ENCODE peak calls at places on chromosomes 4 and X, in nine cellular contexts. D is transverse colon; J is astrocyte; F is left ventricle myocardium inferior; R is testis; P is CD4-positive, CD25-positive, alpha-beta regulatory T cell; N is left lung; L is Panc1; M is HAP-1. G is an unnamed sample. For H3K27me3, the result is how much of the 10 kb centered on the place peaks cover.

GRCh38 chr4:79308087-79308486 is 17.8 kb downstream of the NAA11 start:
- DNase-seq in D (no peak), J (no peak), F (no peak), R (no peak), P (no peak), N (no peak), L (no peak), M (no peak), G (no peak)

GRCh38 chrX:24435038-24435437 is 30.0 kb upstream of the PDK3 start:
- DNase-seq in D (no peak), J (no peak), F (no peak), R (no peak), P (no peak), N (no peak), L (no peak), M (no peak), G (no peak)

GRCh38 chr4:67052981-67053380 is 492.3 kb downstream of the CENPC start:
- DNase-seq in D (no peak), J (no peak), F (no peak), R (no peak), P (no peak), N (no peak), L (no peak), M (no peak), G (no peak)

GRCh38 chrX:120653000-120653399 is 23.1 kb upstream of the C1GALT1C1 start:
- DNase-seq in D (no peak), J (no peak), F (no peak), R (no peak), P (no peak), N (no peak), L (no peak), M (peak), G (no peak)

GRCh38 chr4:150849016-150849415 is 166.1 kb downstream of the LRBA start:
- DNase-seq in D (no peak), J (peak), F (no peak), R (no peak), P (no peak), N (no peak), L (no peak), M (no peak), G (no peak)

GRCh38 chr4:186736466-186736865 is 12.8 kb upstream of the FAT1 start:
- DNase-seq in D (no peak), J (no peak), F (no peak), R (no peak), P (no peak), N (no peak), L (no peak), M (no peak), G (no peak)

GRCh38 chr4:56296449-56296990 is 90.8 kb downstream of the AASDH start:
- DNase-seq in D (no peak), J (no peak), F (no peak), R (peak), P (no peak), N (no peak), L (no peak), M (no peak), G (no peak)

GRCh38 chrX:63784902-63785692 is at the start of gene ARHGEF9:
- DNase-seq in D (peak), J (no peak), F (peak), R (peak), P (no peak), N (no peak), L (no peak), M (no peak), G (peak)

GRCh38 chr4:24070117-24070516 is 180.3 kb upstream of the PPARGC1A start:
- DNase-seq in D (no peak), J (peak), F (no peak), R (no peak), P (no peak), N (no peak), L (peak), M (no peak), G (no peak)

GRCh38 chr4:1752284-1753041 is 31.1 kb downstream of the TACC3 start:
- DNase-seq in D (peak), J (no peak), F (no peak), R (no peak), P (peak), N (no peak), L (no peak), M (no peak), G (no peak)

GRCh38 chr4:52728877-52729276 is 22.3 kb downstream of the ERVMER34-1 start:
- DNase-seq in D (no peak), J (no peak), F (no peak), R (no peak), P (no peak), N (no peak), L (no peak), M (no peak), G (no peak)

GRCh38 chr4:178681871-178682270 is 1239.6 kb upstream of the AGA start:
- DNase-seq in D (no peak), J (no peak), F (no peak), R (no peak), P (no peak), N (no peak), L (no peak), M (no peak), G (no peak)

GRCh38 chr4:3254302-3255131 is 5.6 kb downstream of the MSANTD1 start:
- DNase-seq in D (peak), J (no peak), F (peak), R (no peak), P (no peak), N (peak), L (no peak), M (no peak), G (no peak)

GRCh38 chrX:30373951-30374350 is 64.8 kb upstream of the NR0B1 start:
- DNase-seq in D (no peak), J (no peak), F (no peak), R (no peak), P (no peak), N (no peak), L (no peak), M (no peak), G (no peak)

GRCh38 chr4:156169011-156169410 is 215.3 kb upstream of the CTSO start:
- DNase-seq in D (no peak), J (peak), F (peak), R (peak), P (no peak), N (no peak), L (peak), M (peak), G (peak)

GRCh38 chrX:38959736-38960534 is 158.7 kb downstream of the MID1IP1 start:
- DNase-seq in D (no peak), J (no peak), F (no peak), R (no peak), P (no peak), N (no peak), L (no peak), M (no peak), G (no peak)

GRCh38 chr4:150501019-150501727 is 80.8 kb upstream of the MAB21L2 start:
- DNase-seq in D (no peak), J (peak), F (no peak), R (no peak), P (no peak), N (no peak), L (no peak), M (no peak), G (no peak)

GRCh38 chr4:146051724-146052396 is 113.2 kb upstream of the ZNF827 start:
- DNase-seq in D (no peak), J (peak), F (no peak), R (no peak), P (no peak), N (no peak), L (no peak), M (no peak), G (no peak)

GRCh38 chr4:141255016-141255415 is 34.3 kb downstream of the ZNF330 start:
- DNase-seq in D (no peak), J (no peak), F (no peak), R (no peak), P (no peak), N (no peak), L (no peak), M (no peak), G (no peak)

GRCh38 chr4:107618656-107619055 is 101.4 kb downstream of the PAPSS1 start:
- DNase-seq in D (no peak), J (no peak), F (no peak), R (no peak), P (no peak), N (no peak), L (no peak), M (no peak), G (no peak)

GRCh38 chr4:149211961-149212360 is 603.7 kb downstream of the IQCM start:
- DNase-seq in D (no peak), J (peak), F (no peak), R (no peak), P (no peak), N (no peak), L (no peak), M (no peak), G (no peak)

GRCh38 chr4:173370130-173370476 is 651 bp upstream of the SAP30 start:
- DNase-seq in D (peak), J (no peak), F (peak), R (peak), P (no peak), N (peak), L (no peak), M (peak), G (no peak)

GRCh38 chrX:17027931-17028330 is 81.5 kb downstream of the REPS2 start:
- DNase-seq in D (no peak), J (no peak), F (no peak), R (no peak), P (no peak), N (no peak), L (no peak), M (no peak), G (no peak)

GRCh38 chr4:71066737-71067716 is 73.6 kb downstream of the DCK start:
- DNase-seq in D (no peak), J (no peak), F (no peak), R (no peak), P (no peak), N (no peak), L (no peak), M (no peak), G (no peak)

GRCh38 chrX:107596651-107597050 is 31.7 kb upstream of the PRPS1 start:
- DNase-seq in D (no peak), J (no peak), F (no peak), R (no peak), P (no peak), N (no peak), L (no peak), M (peak), G (no peak)

GRCh38 chrX:54786972-54787371 is 11.1 kb downstream of the ITIH6 start:
- DNase-seq in D (peak), J (no peak), F (no peak), R (no peak), P (peak), N (no peak), L (no peak), M (no peak), G (no peak)

GRCh38 chr4:10087152-10087791 is 29.3 kb downstream of the WDR1 start:
- DNase-seq in D (no peak), J (no peak), F (peak), R (no peak), P (no peak), N (peak), L (no peak), M (no peak), G (no peak)

GRCh38 chr4:36053931-36054330 is 190.4 kb downstream of the ARAP2 start:
- DNase-seq in D (no peak), J (peak), F (no peak), R (no peak), P (no peak), N (no peak), L (no peak), M (no peak), G (no peak)

GRCh38 chr4:3303840-3304715 is 11.3 kb downstream of the RGS12 start:
- DNase-seq in D (no peak), J (no peak), F (no peak), R (no peak), P (no peak), N (peak), L (no peak), M (no peak), G (no peak)

GRCh38 chr4:653080-653821 is 20.8 kb downstream of the ATP5ME start:
- DNase-seq in D (no peak), J (no peak), F (no peak), R (no peak), P (no peak), N (peak), L (no peak), M (no peak), G (no peak)

GRCh38 chr4:176261481-176261880 is 7.5 kb downstream of the ASB5 start:
- DNase-seq in D (no peak), J (no peak), F (no peak), R (no peak), P (no peak), N (no peak), L (no peak), M (no peak), G (no peak)

DNA sequence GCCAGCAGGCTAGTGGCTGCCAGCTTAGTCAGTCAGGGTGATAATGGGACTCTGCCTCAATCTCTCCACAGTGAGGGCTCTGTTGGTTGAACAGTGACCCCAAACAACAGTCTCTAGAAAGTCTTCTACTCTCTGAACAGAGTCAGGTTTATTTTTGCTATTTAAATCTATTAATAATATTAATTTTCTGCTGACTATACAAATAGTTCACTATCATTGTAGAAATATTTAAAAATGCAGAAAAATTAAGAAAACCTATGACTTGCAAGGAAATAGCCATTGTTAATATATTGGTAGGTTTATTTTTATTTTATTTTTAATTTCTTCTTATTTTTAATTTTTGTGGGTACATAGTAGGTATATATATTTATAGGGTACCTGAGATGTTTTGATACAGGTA is 67.9 kb upstream of the AADAT start:
- DNase-seq in D (no peak), J (no peak), F (no peak), R (no peak), P (no peak), N (no peak), L (no peak), M (no peak), G (no peak)
- H3K27me3 ChIP-seq in D (under half), J (under half), F (under half), R (under half), P (under half), N (under half), L (under half), M (under half), G (under half)

GRCh38 chr4:73223258-73223651 is 35.3 kb downstream of the ANKRD17 start:
- DNase-seq in D (no peak), J (peak), F (no peak), R (no peak), P (no peak), N (no peak), L (no peak), M (no peak), G (no peak)
- H3K4me3 ChIP-seq in D (peak), J (peak), F (peak), R (no peak), P (peak), N (no peak), L (peak), M (peak), G (no peak)

GRCh38 chr4:165873298-165874071 is 448 bp downstream of the TLL1 start:
- DNase-seq in D (no peak), J (peak), F (peak), R (peak), P (no peak), N (peak), L (no peak), M (no peak), G (no peak)
- H3K27me3 ChIP-seq in D (half or more), J (under half), F (under half), R (under half), P (under half), N (under half), L (under half), M (under half), G (under half)

DNA sequence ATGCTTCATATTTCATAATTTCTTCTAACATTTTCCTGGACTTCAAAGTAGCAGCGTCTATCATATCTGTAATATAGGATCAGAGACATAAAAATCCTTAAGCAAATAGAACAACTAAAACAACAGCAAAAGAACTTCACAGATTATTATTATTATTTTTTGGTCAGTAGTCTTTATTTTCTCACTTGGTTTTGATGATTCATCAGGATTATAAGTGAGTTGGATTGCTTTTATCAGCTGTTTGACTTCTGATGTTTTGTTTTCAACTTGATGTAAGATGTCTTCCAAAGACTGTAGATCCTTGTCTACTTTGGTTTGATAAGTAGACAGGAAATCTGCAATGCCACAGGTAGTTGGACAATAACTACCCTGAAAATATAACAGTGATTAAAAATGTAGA is 623 bp downstream of the FGG start:
- DNase-seq in D (no peak), J (no peak), F (no peak), R (no peak), P (no peak), N (no peak), L (no peak), M (no peak), G (no peak)
- H3K4me3 ChIP-seq in D (no peak), J (no peak), F (no peak), R (no peak), P (no peak), N (no peak), L (no peak), M (no peak), G (no peak)

DNA sequence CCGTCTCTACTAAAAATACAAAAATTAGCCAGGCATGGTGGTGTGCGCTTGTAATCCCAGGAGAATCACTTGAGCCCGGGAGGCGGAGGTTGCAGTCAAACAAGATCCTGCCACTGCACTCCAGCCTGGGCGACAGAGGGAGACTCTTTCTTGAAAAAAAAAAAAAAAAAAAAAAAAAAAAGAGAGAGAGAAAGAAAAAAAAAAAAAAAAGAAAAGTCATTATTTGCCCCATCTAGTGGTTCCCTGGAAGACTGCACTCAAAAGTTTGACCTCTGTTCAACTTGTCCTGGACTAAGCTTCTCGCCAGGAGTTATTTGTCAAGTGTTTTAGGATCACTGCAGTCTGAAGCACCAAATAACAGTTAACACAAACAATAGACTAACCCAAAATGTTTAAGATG is 45.3 kb upstream of the KCTD8 start:
- DNase-seq in D (no peak), J (peak), F (no peak), R (no peak), P (no peak), N (no peak), L (no peak), M (peak), G (peak)
- H3K27me3 ChIP-seq in D (under half), J (under half), F (under half), R (under half), P (under half), N (under half), L (under half), M (under half), G (under half)

GRCh38 chr4:171814545-171814944 is 1.3 kb downstream of the GALNTL6 start:
- DNase-seq in D (no peak), J (no peak), F (no peak), R (no peak), P (no peak), N (peak), L (no peak), M (no peak), G (no peak)

GRCh38 chr4:171809854-171810253 is 3.4 kb upstream of the GALNTL6 start:
- DNase-seq in D (no peak), J (no peak), F (no peak), R (no peak), P (no peak), N (no peak), L (no peak), M (no peak), G (no peak)

GRCh38 chr4:171817026-171817425 is 3.8 kb downstream of the GALNTL6 start:
- DNase-seq in D (no peak), J (no peak), F (no peak), R (no peak), P (no peak), N (no peak), L (no peak), M (no peak), G (no peak)

GRCh38 chr4:171813195-171813955 is at the start of gene GALNTL6:
- DNase-seq in D (no peak), J (peak), F (no peak), R (peak), P (no peak), N (peak), L (no peak), M (no peak), G (no peak)

GRCh38 chr4:171812377-171813194 is 618 bp upstream of the GALNTL6 start:
- DNase-seq in D (no peak), J (no peak), F (no peak), R (peak), P (no peak), N (peak), L (no peak), M (no peak), G (no peak)
- H3K4me3 ChIP-seq in D (peak), J (peak), F (peak), R (peak), P (no peak), N (peak), L (no peak), M (peak), G (peak)

GRCh38 chr4:65399131-65399530 is 271.2 kb downstream of the EPHA5 start:
- DNase-seq in D (no peak), J (no peak), F (no peak), R (no peak), P (no peak), N (no peak), L (no peak), M (no peak), G (no peak)
- H3K27me3 ChIP-seq in D (under half), J (under half), F (under half), R (under half), P (under half), N (under half), L (under half), M (under half), G (under half)

DNA sequence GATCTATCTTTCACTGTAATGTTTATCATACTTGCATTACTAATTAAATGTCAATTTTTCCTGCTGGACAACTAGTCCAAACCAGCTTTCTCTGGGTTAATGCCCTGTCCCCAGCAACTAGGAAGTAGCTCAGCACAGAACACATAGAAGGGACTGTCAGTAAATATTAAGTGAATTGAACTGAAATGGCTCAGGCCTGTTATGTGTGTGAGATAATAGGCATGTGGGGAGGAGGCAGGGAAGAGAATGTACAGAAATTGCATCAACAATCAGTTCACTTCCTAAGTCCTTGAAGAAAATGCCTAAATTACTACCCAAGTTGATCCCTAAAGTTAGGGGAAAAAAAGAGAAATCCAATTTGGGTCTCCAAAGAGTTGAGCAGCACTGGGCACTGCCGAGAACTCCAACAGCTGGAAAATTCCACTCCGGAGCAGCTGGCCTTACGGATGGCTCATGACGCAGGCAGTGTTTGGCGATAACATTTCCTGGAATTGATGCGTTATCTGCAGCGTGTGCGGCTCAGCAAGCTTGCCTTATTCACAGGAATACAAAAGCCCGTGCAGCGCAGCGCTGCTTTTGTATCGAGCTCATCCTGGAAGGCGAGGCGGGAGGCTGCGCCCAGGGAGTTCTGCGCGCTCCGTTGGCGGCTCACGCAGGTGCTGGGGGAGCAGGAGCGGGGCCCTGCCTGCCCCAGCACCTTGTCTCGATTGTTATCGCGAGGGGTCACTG is 297.3 kb upstream of the LCORL start:
- DNase-seq in D (no peak), J (no peak), F (peak), R (peak), P (no peak), N (peak), L (no peak), M (no peak), G (no peak)
- H3K4me3 ChIP-seq in D (no peak), J (no peak), F (peak), R (no peak), P (no peak), N (no peak), L (peak), M (no peak), G (no peak)

GRCh38 chr4:110623710-110624015 is 786 bp upstream of the PITX2 start:
- DNase-seq in D (no peak), J (no peak), F (no peak), R (no peak), P (no peak), N (no peak), L (no peak), M (no peak), G (no peak)
- H3K27me3 ChIP-seq in D (half or more), J (half or more), F (half or more), R (under half), P (under half), N (half or more), L (under half), M (under half), G (half or more)